ENCODE peak calls at places on chromosomes 11 and 22, in four cellular contexts. N is activated T-cell treated with anti-CD3 and anti-CD28 coated beads for 48 hours, X is fibroblast of mammary gland, Y is A549. H is an unnamed sample.

GRCh38 chr22:39149915-39150847 is 2.3 kb downstream of the CBX7 start:
- DNase-seq in N (no peak), X (no peak), Y (no peak), H (no peak)

GRCh38 chr11:1740786-1741530 is 9.4 kb downstream of the IFITM10 start:
- DNase-seq in N (no peak), X (no peak), Y (no peak), H (peak)

GRCh38 chr11:101129203-101129943 is at the start of gene PGR:
- DNase-seq in N (no peak), X (peak), Y (no peak), H (no peak)

GRCh38 chr11:85590848-85591483 is 36.2 kb downstream of the DLG2 start:
- DNase-seq in N (no peak), X (peak), Y (peak), H (peak)

GRCh38 chr22:24247564-24248344 is 2.9 kb upstream of the GGT5 start:
- DNase-seq in N (peak), X (peak), Y (peak), H (peak)

GRCh38 chr11:19201737-19202605 is at the start of gene CSRP3:
- DNase-seq in N (no peak), X (no peak), Y (no peak), H (peak)

GRCh38 chr22:22394589-22394988 is 114.0 kb downstream of the ZNF280B start:
- DNase-seq in N (no peak), X (no peak), Y (no peak), H (no peak)

GRCh38 chr11:59510917-59511589 is at the start of gene OR4D9:
- DNase-seq in N (no peak), X (no peak), Y (no peak), H (peak)

GRCh38 chr22:39932918-39933649 is 27.1 kb upstream of the TMA7B start:
- DNase-seq in N (peak), X (peak), Y (peak), H (peak)

GRCh38 chr22:28024422-28024888 is 105.4 kb upstream of the PITPNB start:
- DNase-seq in N (no peak), X (no peak), Y (no peak), H (no peak)

GRCh38 chr11:67372993-67373915 is at the start of gene CLCF1:
- DNase-seq in N (no peak), X (peak), Y (peak), H (peak)

GRCh38 chr22:50192056-50192824 is 6.5 kb downstream of the TRABD start:
- DNase-seq in N (no peak), X (peak), Y (no peak), H (peak)

GRCh38 chr22:49535126-49535525 is 292.5 kb downstream of the BRD1 start:
- DNase-seq in N (no peak), X (no peak), Y (no peak), H (no peak)

GRCh38 chr11:77071671-77072605 is 5.2 kb downstream of the CAPN5 start:
- DNase-seq in N (no peak), X (peak), Y (no peak), H (peak)

GRCh38 chr22:44734801-44735517 is 17.4 kb upstream of the ARHGAP8 start:
- DNase-seq in N (no peak), X (no peak), Y (no peak), H (no peak)

H was measured in M059J.